ENCODE peak calls at places on chromosomes 13 and 19, in six cellular contexts. E, M, L, D, F and T are unnamed samples.

GRCh38 chr19:33186835-33187540 is 7.1 kb upstream of the LRP3 start:
- DNase-seq in F (no peak), M (no peak), D (no peak), L (no peak), E (no peak), T (no peak)

GRCh38 chr13:51636349-51636890 is 52.2 kb downstream of the WDFY2 start:
- DNase-seq in F (no peak), D (no peak), E (no peak), L (peak), M (no peak), T (no peak)

GRCh38 chr13:46297338-46297737 is 85.6 kb downstream of the LRRC63 start:
- DNase-seq in D (no peak), L (no peak), F (peak), M (peak), E (no peak), T (no peak)

GRCh38 chr13:94234766-94235165 is 244.7 kb downstream of the DCT start:
- DNase-seq in D (no peak), F (no peak), E (no peak), L (no peak), M (no peak), T (no peak)

GRCh38 chr19:48859711-48860572 is 8.5 kb downstream of the PLEKHA4 start:
- DNase-seq in E (peak), D (no peak), F (no peak), L (no peak), M (no peak), T (no peak)

GRCh38 chr19:19417618-19418270 is 12.3 kb downstream of the GATAD2A start:
- DNase-seq in D (no peak), F (no peak), L (no peak), M (no peak), E (no peak), T (no peak)

GRCh38 chr13:51303063-51303552 is 36.4 kb upstream of the SERPINE3 start:
- DNase-seq in L (no peak), D (no peak), E (no peak), M (no peak), F (no peak), T (no peak)

GRCh38 chr13:41562083-41562482 is 104.7 kb downstream of the RGCC start:
- DNase-seq in E (no peak), M (peak), L (no peak), F (peak), D (peak), T (peak)

GRCh38 chr19:2462635-2463421 is 6.1 kb upstream of the LMNB2 start:
- DNase-seq in M (peak), E (peak), L (peak), F (peak), D (peak), T (peak)

GRCh38 chr19:50413096-50413495 is 5.6 kb upstream of the SPIB start:
- DNase-seq in F (no peak), D (no peak), E (no peak), M (no peak), L (no peak), T (no peak)

GRCh38 chr13:39038569-39038898 is 278 bp downstream of the NHLRC3 start:
- DNase-seq in M (no peak), D (no peak), L (no peak), F (peak), E (no peak), T (no peak)

GRCh38 chr19:40603719-40604646 is 2.8 kb downstream of the LTBP4 start:
- DNase-seq in D (peak), E (peak), M (peak), L (peak), F (peak), T (peak)

GRCh38 chr13:80149757-80150156 is 191.2 kb downstream of the SPRY2 start:
- DNase-seq in E (no peak), F (no peak), L (no peak), M (no peak), D (no peak), T (no peak)

GRCh38 chr19:17323274-17323972 is 11.2 kb downstream of the ANO8 start:
- DNase-seq in E (no peak), L (no peak), F (no peak), D (no peak), M (no peak), T (no peak)

GRCh38 chr19:37654833-37655688 is at the start of gene ZFP30:
- DNase-seq in D (peak), E (peak), M (peak), F (peak), L (peak), T (peak)

GRCh38 chr19:29708553-29709439 is 6.3 kb downstream of the C19orf12 start:
- DNase-seq in E (no peak), M (no peak), F (peak), L (no peak), D (no peak), T (no peak)

GRCh38 chr13:46106839-46107371 is 2.1 kb upstream of the CPB2 start:
- DNase-seq in M (no peak), E (no peak), L (no peak), D (peak), F (no peak), T (no peak)

GRCh38 chr13:91347212-91347995 is at the start of gene MIR17HG:
- DNase-seq in L (peak), E (peak), F (peak), D (peak), M (peak), T (peak)